ENCODE peak calls at places on chromosomes 2 and 18, in ten cellular contexts. Y is body of pancreas; E is aorta; N is EH; H is activated T-helper 9 cell treated with anti-CD3 and anti-CD28 coated beads, Interleukin-2, amount 50 U/mL, for 16 hours; Q is hepatic stellate cell; O is GM12865; I is substantia nigra; U is nephron progenitor cell; M is left ventricle myocardium superior. A is an unnamed sample.

GRCh38 chr2:189168876-189169499 is 10.6 kb downstream of the COL5A2 start:
- DNase-seq in H (no peak), N (no peak), M (no peak), Y (no peak), U (no peak), E (no peak), Q (no peak), I (no peak), O (no peak), A (no peak)

GRCh38 chr2:128324008-128324896 is 5.6 kb upstream of the HS6ST1 start:
- DNase-seq in M (no peak), Y (no peak), E (no peak), H (no peak), U (no peak), I (no peak), N (no peak), O (peak), Q (no peak), A (peak)

GRCh38 chr18:32469691-32470131 is 971 bp downstream of the GAREM1 start:
- DNase-seq in Y (peak), Q (peak), M (no peak), H (no peak), U (no peak), E (no peak), O (no peak), N (no peak), I (no peak), A (no peak)

GRCh38 chr2:202490479-202490878 is 114.4 kb downstream of the BMPR2 start:
- DNase-seq in N (no peak), Y (no peak), U (no peak), E (no peak), O (no peak), I (no peak), M (no peak), Q (no peak), H (no peak), A (no peak)

GRCh38 chr2:586518-587370 is 90.5 kb downstream of the TMEM18 start:
- DNase-seq in U (no peak), E (peak), H (no peak), Q (no peak), O (no peak), M (no peak), N (no peak), I (no peak), Y (peak), A (no peak)

GRCh38 chr2:182868049-182868422 is 1.6 kb upstream of the FRZB start:
- DNase-seq in O (peak), M (no peak), I (no peak), N (no peak), Y (no peak), Q (no peak), U (no peak), H (no peak), E (no peak), A (no peak)

GRCh38 chr18:36247036-36247435 is 50.5 kb upstream of the FHOD3 start:
- DNase-seq in Y (no peak), U (no peak), M (no peak), Q (no peak), N (peak), O (no peak), E (no peak), H (no peak), I (no peak), A (no peak)

GRCh38 chr2:228227466-228227865 is 46.0 kb upstream of the SPHKAP start:
- DNase-seq in M (no peak), Y (no peak), N (peak), I (no peak), U (no peak), E (no peak), O (no peak), Q (no peak), H (no peak), A (no peak)

GRCh38 chr2:16142383-16143361 is 202.3 kb downstream of the MYCN start:
- DNase-seq in Q (no peak), E (no peak), U (no peak), I (no peak), O (no peak), H (no peak), N (no peak), M (no peak), Y (peak), A (no peak)

GRCh38 chr18:35497006-35497333 is 790 bp downstream of the INO80C start:
- DNase-seq in N (no peak), Y (peak), M (no peak), U (no peak), Q (no peak), E (no peak), H (no peak), O (no peak), I (no peak), A (peak)

GRCh38 chr2:96622544-96622943 is 15.6 kb downstream of the KANSL3 start:
- DNase-seq in I (no peak), Q (no peak), O (no peak), E (no peak), H (no peak), M (no peak), Y (no peak), U (no peak), N (no peak), A (no peak)

GRCh38 chr2:147937744-147938349 is 82.7 kb downstream of the ORC4 start:
- DNase-seq in O (peak), E (no peak), H (no peak), Q (no peak), U (no peak), N (peak), I (no peak), M (no peak), Y (no peak), A (no peak)

GRCh38 chr18:56085561-56085960 is 497.6 kb upstream of the TCF4 start:
- DNase-seq in I (no peak), M (no peak), H (no peak), E (no peak), U (no peak), N (peak), Y (peak), O (no peak), Q (no peak), A (peak)

GRCh38 chr18:77811510-77811909 is 561.9 kb downstream of the GALR1 start:
- DNase-seq in O (no peak), Y (no peak), U (no peak), I (no peak), M (no peak), Q (no peak), H (no peak), E (no peak), N (no peak), A (no peak)

GRCh38 chr2:239399404-239399999 is 1.3 kb downstream of the HDAC4 start:
- DNase-seq in H (peak), N (peak), E (no peak), U (peak), Y (peak), O (peak), M (peak), Q (no peak), I (no peak), A (no peak)

GRCh38 chr2:67726416-67726815 is 329.3 kb downstream of the ETAA1 start:
- DNase-seq in O (no peak), U (no peak), N (no peak), Y (no peak), I (no peak), M (no peak), Q (no peak), H (no peak), E (no peak), A (no peak)

GRCh38 chr2:213119061-213119809 is 32.2 kb downstream of the IKZF2 start:
- DNase-seq in Q (peak), U (no peak), E (no peak), M (no peak), I (no peak), O (peak), Y (no peak), H (peak), N (peak), A (no peak)

GRCh38 chr2:62724886-62725711 is 19.6 kb downstream of the EHBP1 start:
- DNase-seq in U (peak), H (no peak), O (no peak), M (peak), Q (no peak), E (peak), Y (peak), I (peak), N (peak), A (peak)

GRCh38 chr2:8413589-8414135 is 268.2 kb upstream of the ID2 start:
- DNase-seq in U (no peak), I (no peak), Q (no peak), O (no peak), H (no peak), E (no peak), M (no peak), Y (peak), N (no peak), A (no peak)

GRCh38 chr2:33810046-33810835 is 211.1 kb upstream of the FAM98A start:
- DNase-seq in H (no peak), N (peak), Y (no peak), Q (no peak), E (no peak), U (no peak), I (no peak), O (no peak), M (no peak), A (no peak)

GRCh38 chr2:196453613-196454047 is 185.9 kb upstream of the CCDC150 start:
- DNase-seq in Y (peak), H (no peak), E (no peak), U (peak), M (no peak), I (no peak), N (peak), O (peak), Q (no peak), A (no peak)

GRCh38 chr2:205903549-205904129 is 182.3 kb downstream of the INO80D start:
- DNase-seq in U (peak), H (no peak), N (peak), I (no peak), Q (no peak), Y (peak), M (peak), O (peak), E (no peak), A (no peak)

GRCh38 chr2:138490673-138491494 is 10.7 kb upstream of the SPOPL start:
- DNase-seq in Q (no peak), O (no peak), Y (no peak), U (no peak), I (no peak), M (no peak), E (no peak), H (no peak), N (no peak), A (no peak)

GRCh38 chr18:51653507-51654213 is 456.2 kb upstream of the MEX3C start:
- DNase-seq in Y (no peak), I (no peak), O (no peak), N (no peak), M (no peak), U (no peak), Q (no peak), E (no peak), H (no peak), A (no peak)

GRCh38 chr2:10536569-10537133 is 88.5 kb upstream of the ODC1 start:
- DNase-seq in H (no peak), Y (no peak), Q (no peak), E (no peak), I (no peak), O (no peak), U (no peak), N (peak), M (no peak), A (no peak)

GRCh38 chr2:157536815-157537214 is 91.8 kb downstream of the ACVR1C start:
- DNase-seq in O (no peak), I (no peak), E (no peak), Y (no peak), N (no peak), Q (no peak), M (no peak), H (no peak), U (no peak), A (no peak)

GRCh38 chr2:148903946-148904345 is 28.9 kb downstream of the KIF5C start:
- DNase-seq in O (no peak), U (no peak), Y (no peak), H (no peak), M (no peak), I (no peak), Q (no peak), N (no peak), E (no peak), A (no peak)

GRCh38 chr2:222978850-222979249 is 73.1 kb upstream of the KCNE4 start:
- DNase-seq in U (no peak), I (no peak), O (no peak), E (no peak), N (peak), Q (no peak), H (no peak), Y (no peak), M (no peak), A (no peak)

GRCh38 chr2:12381543-12382323 is 335.0 kb upstream of the TRIB2 start:
- DNase-seq in Y (no peak), O (no peak), H (no peak), M (no peak), I (no peak), N (no peak), Q (no peak), E (no peak), U (no peak), A (no peak)

GRCh38 chr2:79630060-79630459 is 117.2 kb downstream of the CTNNA2 start:
- DNase-seq in M (no peak), Q (no peak), U (no peak), E (no peak), H (no peak), I (no peak), O (no peak), Y (no peak), N (no peak), A (no peak)

GRCh38 chr2:230000118-230000841 is 68.4 kb downstream of the SLC16A14 start:
- DNase-seq in Y (no peak), I (no peak), M (no peak), H (no peak), U (no peak), N (no peak), E (no peak), O (peak), Q (no peak), A (no peak)

GRCh38 chr18:3458952-3459853 is 9.2 kb downstream of the TGIF1 start:
- DNase-seq in Y (no peak), N (peak), I (no peak), Q (no peak), H (no peak), E (no peak), M (no peak), U (no peak), O (peak), A (no peak)

GRCh38 chr2:218229239-218229638 is 12.2 kb downstream of the ARPC2 start:
- DNase-seq in Y (no peak), Q (peak), O (peak), M (no peak), U (no peak), E (no peak), N (peak), H (no peak), I (no peak), A (no peak)

GRCh38 chr18:37566479-37567060 is 972 bp upstream of the CELF4 start:
- DNase-seq in U (peak), O (no peak), I (no peak), E (no peak), Q (no peak), N (no peak), Y (no peak), M (no peak), H (no peak), A (peak)

GRCh38 chr2:70501215-70501614 is 52.4 kb downstream of the TGFA start:
- DNase-seq in I (no peak), O (no peak), U (no peak), Q (no peak), Y (no peak), N (no peak), M (no peak), H (no peak), E (no peak), A (no peak)

A was measured in left cardiac atrium.